ENCODE peak calls at places on chromosomes 2 and 18, in six cellular contexts. One of them, this sample, is unnamed.
A peak's percentile ranks its signal among the peaks of the same experiment; 100 is the strongest.

GRCh38 chr18:70334728-70335329 is 46.0 kb downstream of the SOCS6 start:
- DNase-seq in BE2C: no peak
- DNase-seq in H9: no peak
- DNase-seq in astrocyte: no peak
- DNase-seq in gastrocnemius medialis: no peak
- DNase-seq in cardiac muscle cell: no peak
- DNase-seq in this sample: no peak

GRCh38 chr18:36511791-36512352 is 214.4 kb downstream of the FHOD3 start:
- DNase-seq in cardiac muscle cell: peak; percentile 80
- DNase-seq in BE2C: peak; percentile 67
- DNase-seq in H9: no peak
- DNase-seq in gastrocnemius medialis: no peak
- DNase-seq in astrocyte: no peak
- DNase-seq in this sample: no peak

GRCh38 chr2:217916504-217917254 is 86.1 kb downstream of the TNS1 start:
- DNase-seq in cardiac muscle cell: no peak
- DNase-seq in astrocyte: no peak
- DNase-seq in gastrocnemius medialis: no peak
- DNase-seq in H9: no peak
- DNase-seq in BE2C: no peak
- DNase-seq in this sample: no peak

GRCh38 chr2:194090251-194090905 is 1566.6 kb upstream of the SLC39A10 start:
- DNase-seq in gastrocnemius medialis: no peak
- DNase-seq in H9: no peak
- DNase-seq in astrocyte: no peak
- DNase-seq in BE2C: peak; percentile 5
- DNase-seq in cardiac muscle cell: no peak
- DNase-seq in this sample: no peak

GRCh38 chr2:217858519-217859466 is 144.0 kb downstream of the TNS1 start:
- DNase-seq in H9: peak; percentile 46
- DNase-seq in BE2C: peak; percentile 94
- DNase-seq in astrocyte: peak; percentile 78
- DNase-seq in cardiac muscle cell: peak; percentile 97
- DNase-seq in gastrocnemius medialis: peak; percentile 87
- DNase-seq in this sample: no peak

GRCh38 chr2:99715956-99716355 is 226.1 kb upstream of the REV1 start:
- DNase-seq in BE2C: no peak
- DNase-seq in gastrocnemius medialis: no peak
- DNase-seq in cardiac muscle cell: peak; percentile 27
- DNase-seq in astrocyte: no peak
- DNase-seq in H9: no peak
- DNase-seq in this sample: no peak

GRCh38 chr2:23376972-23377371 is 8.0 kb upstream of the KLHL29 start:
- DNase-seq in astrocyte: peak; percentile 43
- DNase-seq in H9: no peak
- DNase-seq in cardiac muscle cell: peak; percentile 65
- DNase-seq in gastrocnemius medialis: no peak
- DNase-seq in BE2C: no peak
- DNase-seq in this sample: no peak

GRCh38 chr2:67416136-67416535 is 19.0 kb downstream of the ETAA1 start:
- DNase-seq in H9: no peak
- DNase-seq in gastrocnemius medialis: no peak
- DNase-seq in BE2C: no peak
- DNase-seq in cardiac muscle cell: peak; percentile 24
- DNase-seq in astrocyte: no peak
- DNase-seq in this sample: no peak

GRCh38 chr18:25230658-25231326 is 121.2 kb downstream of the ZNF521 start:
- DNase-seq in BE2C: no peak
- DNase-seq in gastrocnemius medialis: peak; percentile 68
- DNase-seq in astrocyte: peak; percentile 85
- DNase-seq in cardiac muscle cell: peak; percentile 93
- DNase-seq in H9: no peak
- DNase-seq in this sample: no peak

GRCh38 chr2:232133078-232133477 is 171.6 kb downstream of the DIS3L2 start:
- DNase-seq in astrocyte: no peak
- DNase-seq in gastrocnemius medialis: no peak
- DNase-seq in cardiac muscle cell: no peak
- DNase-seq in H9: no peak
- DNase-seq in BE2C: no peak
- DNase-seq in this sample: no peak

GRCh38 chr18:9741821-9742541 is 33.9 kb downstream of the RAB31 start:
- DNase-seq in cardiac muscle cell: peak; percentile 46
- DNase-seq in astrocyte: no peak
- DNase-seq in BE2C: peak; percentile 33
- DNase-seq in gastrocnemius medialis: no peak
- DNase-seq in H9: peak; percentile 81
- DNase-seq in this sample: no peak

GRCh38 chr18:44887227-44887631 is 206.5 kb downstream of the SETBP1 start:
- DNase-seq in gastrocnemius medialis: no peak
- DNase-seq in cardiac muscle cell: peak; percentile 67
- DNase-seq in astrocyte: peak; percentile 74
- DNase-seq in H9: no peak
- DNase-seq in BE2C: no peak
- DNase-seq in this sample: no peak

GRCh38 chr18:23324861-23325260 is 128.2 kb upstream of the RIOK3 start:
- DNase-seq in BE2C: no peak
- DNase-seq in H9: no peak
- DNase-seq in gastrocnemius medialis: no peak
- DNase-seq in astrocyte: no peak
- DNase-seq in cardiac muscle cell: no peak
- DNase-seq in this sample: no peak

GRCh38 chr2:9234680-9235387 is 28.2 kb downstream of the ASAP2 start:
- DNase-seq in BE2C: peak; percentile 77
- DNase-seq in astrocyte: peak; percentile 98
- DNase-seq in H9: no peak
- DNase-seq in cardiac muscle cell: peak; percentile 91
- DNase-seq in gastrocnemius medialis: no peak
- DNase-seq in this sample: no peak

GRCh38 chr2:160405077-160405865 is 88.3 kb downstream of the RBMS1 start:
- DNase-seq in astrocyte: no peak
- DNase-seq in gastrocnemius medialis: no peak
- DNase-seq in BE2C: no peak
- DNase-seq in cardiac muscle cell: no peak
- DNase-seq in H9: no peak
- DNase-seq in this sample: no peak

GRCh38 chr2:178193496-178193822 is 853 bp upstream of the OSBPL6 start:
- DNase-seq in H9: no peak
- DNase-seq in BE2C: no peak
- DNase-seq in gastrocnemius medialis: no peak
- DNase-seq in astrocyte: no peak
- DNase-seq in cardiac muscle cell: no peak
- DNase-seq in this sample: no peak

GRCh38 chr2:71102981-71103681 is 26.9 kb downstream of the MCEE start:
- DNase-seq in cardiac muscle cell: no peak
- DNase-seq in H9: peak; percentile 72
- DNase-seq in astrocyte: no peak
- DNase-seq in gastrocnemius medialis: no peak
- DNase-seq in BE2C: no peak
- DNase-seq in this sample: no peak

GRCh38 chr2:166230024-166230723 is 102.4 kb upstream of the SCN1A start:
- DNase-seq in astrocyte: peak; percentile 28
- DNase-seq in gastrocnemius medialis: no peak
- DNase-seq in H9: no peak
- DNase-seq in cardiac muscle cell: peak; percentile 52
- DNase-seq in BE2C: no peak
- DNase-seq in this sample: no peak

GRCh38 chr2:239824866-239825704 is 200.1 kb downstream of the NDUFA10 start:
- DNase-seq in BE2C: no peak
- DNase-seq in gastrocnemius medialis: no peak
- DNase-seq in astrocyte: no peak
- DNase-seq in H9: peak; percentile 59
- DNase-seq in cardiac muscle cell: no peak
- DNase-seq in this sample: no peak

GRCh38 chr2:187917535-187917934 is 363.3 kb upstream of the TFPI start:
- DNase-seq in cardiac muscle cell: peak; percentile 33
- DNase-seq in BE2C: no peak
- DNase-seq in astrocyte: peak; percentile 55
- DNase-seq in gastrocnemius medialis: no peak
- DNase-seq in H9: no peak
- DNase-seq in this sample: no peak

GRCh38 chr2:214244847-214245246 is 166.0 kb upstream of the VWC2L start:
- DNase-seq in H9: no peak
- DNase-seq in gastrocnemius medialis: no peak
- DNase-seq in BE2C: no peak
- DNase-seq in astrocyte: peak; percentile 57
- DNase-seq in cardiac muscle cell: no peak
- DNase-seq in this sample: no peak

GRCh38 chr2:39225564-39225963 is 18.2 kb downstream of the CDKL4 start:
- DNase-seq in gastrocnemius medialis: no peak
- DNase-seq in astrocyte: no peak
- DNase-seq in cardiac muscle cell: no peak
- DNase-seq in H9: no peak
- DNase-seq in BE2C: no peak
- DNase-seq in this sample: no peak

GRCh38 chr2:51628953-51629352 is 597.0 kb upstream of the NRXN1 start:
- DNase-seq in gastrocnemius medialis: no peak
- DNase-seq in H9: no peak
- DNase-seq in cardiac muscle cell: no peak
- DNase-seq in BE2C: no peak
- DNase-seq in astrocyte: no peak
- DNase-seq in this sample: no peak

GRCh38 chr2:127796389-127796788 is 14.6 kb downstream of the WDR33 start:
- DNase-seq in cardiac muscle cell: no peak
- DNase-seq in BE2C: no peak
- DNase-seq in gastrocnemius medialis: no peak
- DNase-seq in astrocyte: no peak
- DNase-seq in H9: no peak
- DNase-seq in this sample: no peak
- H3K9me3 ChIP-seq in cardiac muscle cell: no peaks in the 10 kb centered on the region
- H3K9me3 ChIP-seq in BE2C: no peaks in the 10 kb centered on the region
- H3K9me3 ChIP-seq in gastrocnemius medialis: no peaks in the 10 kb centered on the region
- H3K9me3 ChIP-seq in astrocyte: no peaks in the 10 kb centered on the region
- H3K9me3 ChIP-seq in H9: no peaks in the 10 kb centered on the region
- H3K9me3 ChIP-seq in this sample: no peaks in the 10 kb centered on the region

GRCh38 chr2:54429811-54430600 is 26.1 kb upstream of the SPTBN1 start:
- DNase-seq in gastrocnemius medialis: no peak
- DNase-seq in cardiac muscle cell: no peak
- DNase-seq in BE2C: no peak
- DNase-seq in astrocyte: no peak
- DNase-seq in H9: no peak
- DNase-seq in this sample: no peak

GRCh38 chr2:54424555-54425163 is 31.5 kb upstream of the SPTBN1 start:
- DNase-seq in gastrocnemius medialis: no peak
- DNase-seq in astrocyte: no peak
- DNase-seq in H9: no peak
- DNase-seq in BE2C: no peak
- DNase-seq in cardiac muscle cell: no peak
- DNase-seq in this sample: no peak

GRCh38 chr2:54429055-54429454 is 27.1 kb upstream of the SPTBN1 start:
- DNase-seq in gastrocnemius medialis: no peak
- DNase-seq in astrocyte: peak; percentile 53
- DNase-seq in BE2C: no peak
- DNase-seq in H9: no peak
- DNase-seq in cardiac muscle cell: peak; percentile 82
- DNase-seq in this sample: no peak

GRCh38 chr2:54430649-54431048 is 25.5 kb upstream of the SPTBN1 start:
- DNase-seq in H9: no peak
- DNase-seq in BE2C: no peak
- DNase-seq in cardiac muscle cell: no peak
- DNase-seq in gastrocnemius medialis: no peak
- DNase-seq in astrocyte: no peak
- DNase-seq in this sample: no peak

DNA sequence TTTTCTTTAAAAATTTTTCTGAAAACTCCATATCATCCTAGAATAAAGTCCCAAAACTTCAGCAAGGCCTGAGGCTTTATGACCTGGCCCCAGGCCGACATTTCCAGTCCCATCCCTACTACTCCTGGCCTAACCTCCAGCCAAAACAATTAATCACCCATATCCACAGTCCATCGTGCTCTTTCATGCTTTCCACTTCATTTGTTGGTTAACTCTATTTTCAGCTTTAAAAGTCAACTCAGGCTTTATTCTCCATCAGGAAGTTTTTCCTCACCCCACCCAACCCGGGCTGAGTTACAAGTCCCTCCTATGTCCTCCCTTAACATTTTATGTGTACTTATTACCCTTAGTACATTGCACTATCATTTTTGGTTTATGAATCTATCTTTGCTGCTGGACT is 27.7 kb upstream of the SPTBN1 start:
- DNase-seq in cardiac muscle cell: no peak
- DNase-seq in H9: no peak
- DNase-seq in astrocyte: peak; percentile 25
- DNase-seq in BE2C: no peak
- DNase-seq in gastrocnemius medialis: no peak
- DNase-seq in this sample: no peak
- H3K9me3 ChIP-seq in cardiac muscle cell: no peaks in the 10 kb centered on the region
- H3K9me3 ChIP-seq in H9: no peaks in the 10 kb centered on the region
- H3K9me3 ChIP-seq in astrocyte: no peaks in the 10 kb centered on the region
- H3K9me3 ChIP-seq in BE2C: no peaks in the 10 kb centered on the region
- H3K9me3 ChIP-seq in gastrocnemius medialis: no peaks in the 10 kb centered on the region
- H3K9me3 ChIP-seq in this sample: no peaks in the 10 kb centered on the region

DNA sequence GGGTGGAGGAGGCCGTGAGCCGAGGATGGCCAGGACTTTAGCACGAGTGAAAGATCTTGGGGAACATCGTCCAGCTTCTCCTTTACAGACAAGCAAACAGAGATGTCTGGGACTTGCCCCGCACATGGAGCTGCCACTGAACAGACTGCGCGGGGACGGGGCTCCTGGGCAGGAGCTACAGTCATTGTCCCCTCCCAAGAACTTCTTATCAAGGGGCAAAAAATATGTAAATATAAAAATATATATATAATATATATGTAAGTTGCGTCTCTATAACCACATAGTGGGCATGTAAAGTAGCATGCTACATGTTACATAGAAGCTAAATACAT is 245.0 kb upstream of the SALL3 start:
- DNase-seq in H9: no peak
- DNase-seq in astrocyte: no peak
- DNase-seq in BE2C: no peak
- DNase-seq in gastrocnemius medialis: no peak
- DNase-seq in cardiac muscle cell: no peak
- DNase-seq in this sample: no peak
- H3K9me3 ChIP-seq in H9: no peaks in the 10 kb centered on the region
- H3K9me3 ChIP-seq in astrocyte: peaks cover 11% of the 10 kb centered on the region
- H3K9me3 ChIP-seq in BE2C: no peaks in the 10 kb centered on the region
- H3K9me3 ChIP-seq in gastrocnemius medialis: no peaks in the 10 kb centered on the region
- H3K9me3 ChIP-seq in cardiac muscle cell: no peaks in the 10 kb centered on the region
- H3K9me3 ChIP-seq in this sample: no peaks in the 10 kb centered on the region

GRCh38 chr2:2715036-2715818 is 384.2 kb upstream of the MYT1L start:
- DNase-seq in cardiac muscle cell: no peak
- DNase-seq in astrocyte: no peak
- DNase-seq in BE2C: no peak
- DNase-seq in gastrocnemius medialis: no peak
- DNase-seq in H9: no peak
- DNase-seq in this sample: no peak

GRCh38 chr2:2716771-2717170 is 385.7 kb upstream of the MYT1L start:
- DNase-seq in BE2C: no peak
- DNase-seq in astrocyte: no peak
- DNase-seq in gastrocnemius medialis: no peak
- DNase-seq in H9: no peak
- DNase-seq in cardiac muscle cell: no peak
- DNase-seq in this sample: no peak

GRCh38 chr2:2719015-2719414 is 387.9 kb upstream of the MYT1L start:
- DNase-seq in astrocyte: no peak
- DNase-seq in gastrocnemius medialis: no peak
- DNase-seq in H9: no peak
- DNase-seq in cardiac muscle cell: no peak
- DNase-seq in BE2C: no peak
- DNase-seq in this sample: no peak

GRCh38 chr2:2719781-2720180 is 388.7 kb upstream of the MYT1L start:
- DNase-seq in H9: no peak
- DNase-seq in cardiac muscle cell: no peak
- DNase-seq in gastrocnemius medialis: no peak
- DNase-seq in astrocyte: no peak
- DNase-seq in BE2C: no peak
- DNase-seq in this sample: no peak

GRCh38 chr2:2717406-2717805 is 386.3 kb upstream of the MYT1L start:
- DNase-seq in astrocyte: no peak
- DNase-seq in BE2C: no peak
- DNase-seq in gastrocnemius medialis: no peak
- DNase-seq in cardiac muscle cell: no peak
- DNase-seq in H9: no peak
- DNase-seq in this sample: no peak
- H3K9me3 ChIP-seq in astrocyte: peaks cover 12% of the 10 kb centered on the region
- H3K9me3 ChIP-seq in BE2C: no peaks in the 10 kb centered on the region
- H3K9me3 ChIP-seq in gastrocnemius medialis: no peaks in the 10 kb centered on the region
- H3K9me3 ChIP-seq in cardiac muscle cell: no peaks in the 10 kb centered on the region
- H3K9me3 ChIP-seq in H9: no peaks in the 10 kb centered on the region
- H3K9me3 ChIP-seq in this sample: no peaks in the 10 kb centered on the region

This sample was measured in T-helper 17 cell.